ENCODE peak calls at places on chromosomes 13 and 19, in six cellular contexts. R is NCI-H1092; T is EH; B is stimulated activated CD8-positive, alpha-beta memory T cell treated with anti-CD3 and anti-CD28 coated beads, Interleukin-7, amount 100 ng/mL, for 1 hour; D is neural progenitor cell; V is islet precursor cell. F is an unnamed sample.

GRCh38 chr19:18051887-18052286 is 34.8 kb downstream of the IL12RB1 start:
- DNase-seq in R (no peak), T (no peak), B (no peak), D (no peak), V (no peak), F (peak; percentile 48)

GRCh38 chr19:5985098-5985783 is 7.3 kb upstream of the RANBP3 start:
- DNase-seq in R (no peak), T (peak; percentile 67), B (no peak), D (no peak), V (no peak), F (no peak)

GRCh38 chr13:54513254-54513653 is 1484.6 kb downstream of the OLFM4 start:
- DNase-seq in R (no peak), T (no peak), B (no peak), D (no peak), V (no peak), F (no peak)

GRCh38 chr13:40922437-40923040 is 96.6 kb downstream of the ELF1 start:
- DNase-seq in R (no peak), T (no peak), B (no peak), D (peak; percentile 11), V (peak; percentile 53), F (peak; percentile 35)

GRCh38 chr13:93270769-93271753 is 44.5 kb downstream of the GPC6 start:
- DNase-seq in R (peak; percentile 51), T (no peak), B (no peak), D (no peak), V (no peak), F (no peak)

GRCh38 chr19:33444238-33444992 is 70.9 kb downstream of the CEBPG start:
- DNase-seq in R (no peak), T (no peak), B (no peak), D (no peak), V (no peak), F (no peak)

GRCh38 chr13:48160879-48161278 is 66.0 kb upstream of the MED4 start:
- DNase-seq in R (no peak), T (peak; percentile 14), B (no peak), D (no peak), V (no peak), F (no peak)

GRCh38 chr13:46668302-46668720 is 115.3 kb downstream of the LRCH1 start:
- DNase-seq in R (no peak), T (peak; percentile 93), B (no peak), D (no peak), V (no peak), F (no peak)

GRCh38 chr19:55255618-55256423 is 3.0 kb downstream of the PPP6R1 start:
- DNase-seq in R (no peak), T (peak; percentile 36), B (no peak), D (no peak), V (no peak), F (no peak)

GRCh38 chr13:36038785-36039415 is 92.3 kb downstream of the DCLK1 start:
- DNase-seq in R (no peak), T (peak; percentile 19), B (no peak), D (no peak), V (no peak), F (no peak)

GRCh38 chr13:80862466-80862865 is 521.5 kb upstream of the SPRY2 start:
- DNase-seq in R (no peak), T (no peak), B (no peak), D (no peak), V (no peak), F (no peak)

GRCh38 chr13:32246468-32246867 is 68.7 kb downstream of the ZAR1L start:
- DNase-seq in R (no peak), T (peak; percentile 77), B (peak; percentile 2), D (peak; percentile 83), V (peak; percentile 87), F (peak; percentile 82)

GRCh38 chr13:99969368-99969933 is 2.1 kb downstream of the ZIC5 start:
- DNase-seq in R (no peak), T (no peak), B (no peak), D (peak; percentile 58), V (peak; percentile 59), F (no peak)

GRCh38 chr13:46104868-46105267 is at the start of gene CPB2:
- DNase-seq in R (no peak), T (no peak), B (no peak), D (no peak), V (no peak), F (no peak)

GRCh38 chr13:90769387-90769786 is 578.1 kb upstream of the MIR17HG start:
- DNase-seq in R (no peak), T (no peak), B (no peak), D (no peak), V (no peak), F (no peak)

GRCh38 chr13:39273953-39274352 is 235.7 kb downstream of the NHLRC3 start:
- DNase-seq in R (no peak), T (no peak), B (no peak), D (peak; percentile 28), V (no peak), F (peak; percentile 35)

GRCh38 chr13:19634129-19634740 is 776 bp downstream of the MPHOSPH8 start:
- DNase-seq in R (no peak), T (peak; percentile 70), B (no peak), D (peak; percentile 19), V (peak; percentile 61), F (peak; percentile 63)

GRCh38 chr13:58051807-58052375 is 420.3 kb downstream of the PCDH17 start:
- DNase-seq in R (no peak), T (no peak), B (no peak), D (no peak), V (no peak), F (no peak)

GRCh38 chr13:38970380-38971051 is 20.1 kb downstream of the STOML3 start:
- DNase-seq in R (no peak), T (no peak), B (no peak), D (no peak), V (no peak), F (no peak)

GRCh38 chr13:76663941-76664340 is 222.3 kb downstream of the KCTD12 start:
- DNase-seq in R (no peak), T (no peak), B (no peak), D (no peak), V (no peak), F (no peak)

GRCh38 chr19:7706188-7706530 is 4.2 kb upstream of the FCER2 start:
- DNase-seq in R (no peak), T (no peak), B (no peak), D (no peak), V (no peak), F (no peak)

GRCh38 chr19:53511933-53512374 is 26.0 kb upstream of the ZNF331 start:
- DNase-seq in R (no peak), T (peak; percentile 63), B (peak; percentile 23), D (peak; percentile 84), V (peak; percentile 86), F (peak; percentile 91)

GRCh38 chr19:21586341-21587116 is 81.1 kb downstream of the ZNF429 start:
- DNase-seq in R (no peak), T (no peak), B (peak; percentile 6), D (peak; percentile 41), V (no peak), F (peak; percentile 10)

GRCh38 chr13:48783181-48783630 is 129.5 kb downstream of the CYSLTR2 start:
- DNase-seq in R (no peak), T (peak; percentile 95), B (no peak), D (no peak), V (no peak), F (no peak)

GRCh38 chr19:6125571-6125989 is 9.9 kb upstream of the ACSBG2 start:
- DNase-seq in R (peak; percentile 53), T (peak; percentile 83), B (peak; percentile 37), D (peak; percentile 73), V (peak; percentile 80), F (peak; percentile 85)

GRCh38 chr19:47750752-47751151 is 5.4 kb downstream of the NOP53 start:
- DNase-seq in R (no peak), T (no peak), B (no peak), D (no peak), V (no peak), F (no peak)

GRCh38 chr13:78650725-78651083 is 8.3 kb downstream of the OBI1 start:
- DNase-seq in R (no peak), T (no peak), B (no peak), D (no peak), V (no peak), F (no peak)

GRCh38 chr13:19596960-19597361 is 35.6 kb upstream of the TPTE2 start:
- DNase-seq in R (no peak), T (peak; percentile 46), B (no peak), D (no peak), V (no peak), F (no peak)

GRCh38 chr19:16026131-16026530 is 50.2 kb upstream of the TPM4 start:
- DNase-seq in R (no peak), T (no peak), B (no peak), D (no peak), V (no peak), F (no peak)

GRCh38 chr19:10766681-10767201 is 48.9 kb downstream of the DNM2 start:
- DNase-seq in R (peak; percentile 88), T (peak; percentile 33), B (no peak), D (no peak), V (no peak), F (no peak)

GRCh38 chr13:65112123-65113075 is 2117.7 kb downstream of the PCDH9 start:
- DNase-seq in R (no peak), T (peak; percentile 88), B (no peak), D (no peak), V (no peak), F (no peak)

GRCh38 chr19:4732680-4733114 is 9.1 kb upstream of the DPP9 start:
- DNase-seq in R (peak; percentile 60), T (peak; percentile 72), B (no peak), D (peak; percentile 89), V (peak; percentile 77), F (peak; percentile 76)

GRCh38 chr19:55585658-55586339 is 5.2 kb upstream of the ZNF579 start:
- DNase-seq in R (peak; percentile 63), T (peak; percentile 67), B (no peak), D (peak; percentile 89), V (peak; percentile 90), F (peak; percentile 43)

GRCh38 chr13:58921129-58921528 is 1242.6 kb downstream of the DIAPH3 start:
- DNase-seq in R (no peak), T (no peak), B (no peak), D (no peak), V (no peak), F (no peak)

GRCh38 chr19:28705008-28705407 is 507.9 kb downstream of the UQCRFS1 start:
- DNase-seq in R (no peak), T (peak; percentile 88), B (no peak), D (peak; percentile 48), V (peak; percentile 90), F (peak; percentile 5)

GRCh38 chr19:18750295-18750970 is 40.7 kb downstream of the COMP start:
- DNase-seq in R (no peak), T (no peak), B (no peak), D (no peak), V (no peak), F (no peak)

GRCh38 chr13:93810264-93810663 is 583.7 kb downstream of the GPC6 start:
- DNase-seq in R (no peak), T (no peak), B (no peak), D (no peak), V (no peak), F (no peak)